ENCODE peak calls at places on chromosomes 13 and 19, in eight cellular contexts. F is upper lobe of right lung, W is GM23338, Y is brain microvascular endothelial cell, I is aorta, T is cardiac muscle cell, O is tibial nerve, S is A673. D is an unnamed sample.

GRCh38 chr13:19838726-19839342 is 24.6 kb downstream of the ZMYM5 start:
- DNase-seq in Y (peak; percentile 59), T (no peak), O (no peak), I (no peak), W (no peak), F (no peak), S (no peak), D (no peak)

GRCh38 chr19:50817941-50818858 is 5.4 kb downstream of the KLK1 start:
- DNase-seq in O (no peak), F (peak; percentile 73), Y (peak; percentile 11), S (peak; percentile 53), W (peak; percentile 96), I (no peak), T (peak; percentile 81), D (no peak)

GRCh38 chr19:33404506-33404905 is 31.0 kb downstream of the CEBPG start:
- DNase-seq in S (no peak), F (no peak), W (no peak), O (no peak), Y (no peak), I (peak; percentile 35), T (no peak), D (no peak)

GRCh38 chr19:42965204-42965603 is 28.2 kb upstream of the PSG7 start:
- DNase-seq in T (no peak), O (no peak), S (no peak), I (no peak), W (no peak), F (no peak), Y (peak; percentile 22), D (no peak)

GRCh38 chr13:100650321-100650720 is 24.3 kb downstream of the TMTC4 start:
- DNase-seq in T (no peak), O (no peak), W (no peak), S (no peak), I (no peak), Y (no peak), F (no peak), D (no peak)

GRCh38 chr19:7554990-7555864 is 19.7 kb downstream of the PNPLA6 start:
- DNase-seq in F (peak; percentile 74), I (no peak), S (peak; percentile 41), O (no peak), T (peak; percentile 21), Y (no peak), W (peak; percentile 94), D (no peak)

GRCh38 chr13:53200498-53201453 is 172.2 kb downstream of the OLFM4 start:
- DNase-seq in Y (no peak), F (peak; percentile 69), O (peak; percentile 33), I (peak; percentile 82), T (peak; percentile 93), S (peak; percentile 61), W (peak; percentile 92), D (no peak)

GRCh38 chr13:44396295-44396962 is 22.8 kb downstream of the SERP2 start:
- DNase-seq in Y (no peak), S (no peak), W (no peak), T (no peak), F (no peak), I (peak; percentile 39), O (no peak), D (no peak)

GRCh38 chr13:27472441-27472840 is 22.1 kb upstream of the MTIF3 start:
- DNase-seq in O (no peak), S (no peak), T (no peak), W (no peak), Y (no peak), I (no peak), F (no peak), D (no peak)

GRCh38 chr13:27466513-27466912 is 16.1 kb upstream of the MTIF3 start:
- DNase-seq in Y (no peak), F (no peak), S (no peak), O (no peak), I (no peak), T (no peak), W (no peak), D (no peak)

GRCh38 chr13:27472941-27473340 is 22.6 kb upstream of the MTIF3 start:
- DNase-seq in O (no peak), Y (no peak), I (no peak), W (no peak), S (no peak), F (no peak), T (no peak), D (no peak)

GRCh38 chr13:27474751-27475268 is 24.4 kb upstream of the MTIF3 start:
- DNase-seq in T (no peak), F (no peak), W (no peak), S (no peak), O (no peak), Y (no peak), I (no peak), D (no peak)

DNA sequence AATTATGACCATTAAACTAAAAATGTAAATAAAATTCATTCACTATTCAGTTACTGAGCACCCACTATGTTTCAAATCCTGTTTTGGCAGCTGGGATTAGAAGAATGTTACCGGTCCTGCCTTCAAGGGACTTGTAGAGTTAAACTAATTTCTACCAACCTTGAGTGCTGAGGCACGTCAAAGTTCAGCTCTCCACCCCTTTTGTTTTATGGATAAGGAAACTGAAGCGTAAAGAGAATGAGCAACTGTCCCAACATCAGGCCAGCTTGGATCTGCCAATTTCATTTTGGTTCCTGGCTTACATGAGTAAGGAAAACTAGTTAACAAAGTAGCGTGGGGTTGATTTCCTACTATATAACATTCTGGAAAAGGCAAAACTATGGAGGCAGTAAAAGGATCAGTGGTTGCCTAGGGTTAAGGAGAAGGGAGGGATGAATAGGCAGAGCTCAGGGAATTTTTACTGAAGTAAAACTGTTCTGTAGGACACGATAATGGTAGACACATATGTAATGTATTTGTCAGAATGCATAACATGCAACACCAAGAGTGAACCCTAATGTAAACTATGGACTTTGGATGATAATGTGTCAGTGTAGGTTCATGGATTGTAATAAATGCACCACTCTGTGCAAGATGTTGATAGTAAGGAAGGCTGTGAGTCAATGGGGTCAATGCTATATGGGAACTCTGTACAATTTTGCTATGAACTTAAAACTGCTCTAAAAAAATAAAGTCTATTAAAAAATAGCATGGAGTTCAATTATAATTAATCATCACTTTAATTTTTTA is 19.9 kb upstream of the MTIF3 start:
- DNase-seq in O (no peak), W (no peak), T (no peak), Y (no peak), S (no peak), I (no peak), F (no peak), D (no peak)
- H3K36me3 ChIP-seq in O (no peaks in the 10 kb centered on the region), W (no peaks in the 10 kb centered on the region), T (no peaks in the 10 kb centered on the region), Y (no peaks in the 10 kb centered on the region), S (no peaks in the 10 kb centered on the region), I (no peaks in the 10 kb centered on the region), F (no peaks in the 10 kb centered on the region), D (no peaks in the 10 kb centered on the region)

GRCh38 chr19:10555613-10555979 is 10.2 kb downstream of the KRI1 start:
- DNase-seq in I (no peak), T (no peak), S (no peak), F (no peak), Y (no peak), O (no peak), W (no peak), D (no peak)

GRCh38 chr19:10553087-10553667 is 9.5 kb downstream of the ATG4D start:
- DNase-seq in F (no peak), S (no peak), I (no peak), O (no peak), Y (no peak), W (no peak), T (no peak), D (no peak)

GRCh38 chr19:10553943-10554381 is 10.3 kb downstream of the ATG4D start:
- DNase-seq in Y (no peak), F (no peak), T (no peak), O (no peak), I (no peak), S (no peak), W (no peak), D (no peak)

GRCh38 chr19:10552596-10553053 is 8.9 kb downstream of the ATG4D start:
- DNase-seq in W (peak; percentile 82), Y (no peak), T (no peak), O (no peak), F (no peak), I (no peak), S (peak; percentile 60), D (no peak)

DNA sequence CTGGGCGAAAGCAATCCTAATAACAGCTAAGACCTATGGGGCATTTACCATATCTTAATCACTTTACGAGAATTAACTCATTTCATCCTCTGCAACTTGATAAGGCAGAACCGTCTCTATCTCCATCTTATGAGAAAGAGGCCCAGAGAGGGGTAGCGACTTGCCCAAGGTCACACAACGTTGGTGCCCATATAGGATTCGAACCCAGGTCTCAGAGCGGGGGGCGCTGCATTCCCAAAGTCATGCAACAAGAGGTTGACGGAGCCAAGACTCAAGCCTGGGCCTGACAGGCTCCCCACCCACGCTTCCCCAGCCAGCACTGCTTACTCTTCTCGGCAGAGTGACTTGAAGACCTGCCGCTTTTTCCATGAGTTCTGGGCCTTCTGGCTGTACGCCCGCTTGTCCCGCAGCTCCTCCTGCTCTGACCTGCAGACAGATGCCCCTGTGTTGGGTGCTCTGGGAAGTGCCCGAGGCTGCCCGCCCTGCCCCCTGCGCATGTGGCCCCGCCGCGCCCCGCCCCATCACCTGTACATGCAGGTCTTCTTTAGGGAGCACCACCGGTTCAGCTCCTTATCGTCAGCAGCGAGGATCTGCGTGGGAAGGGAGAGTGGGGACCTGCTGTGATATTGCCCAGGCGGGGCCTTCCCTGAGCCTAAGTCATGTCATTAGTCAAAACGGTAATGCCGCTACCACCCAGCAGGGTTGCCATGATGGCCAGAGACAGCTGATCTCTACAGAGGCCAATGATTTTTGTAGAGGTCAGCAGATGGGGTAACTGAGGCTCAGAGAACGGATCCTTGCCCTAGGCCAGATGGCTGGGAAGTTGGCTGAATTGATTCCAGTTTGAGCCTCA is 10.8 kb downstream of the KRI1 start:
- DNase-seq in Y (no peak), F (no peak), T (no peak), W (no peak), I (no peak), O (no peak), S (no peak), D (no peak)
- H3K36me3 ChIP-seq in Y (peaks cover 67% of the 10 kb centered on the region), F (peaks cover 96% of the 10 kb centered on the region), T (peaks cover 60% of the 10 kb centered on the region), W (peaks cover 19% of the 10 kb centered on the region), I (no peaks in the 10 kb centered on the region), O (no peaks in the 10 kb centered on the region), S (peaks cover 86% of the 10 kb centered on the region), D (no peaks in the 10 kb centered on the region)

GRCh38 chr19:12667903-12668302 is 1.3 kb downstream of the WDR83 start:
- DNase-seq in O (no peak), S (no peak), F (no peak), W (no peak), Y (no peak), I (no peak), T (no peak), D (no peak)

GRCh38 chr19:12665646-12666304 is 767 bp downstream of the MAN2B1 start:
- DNase-seq in W (no peak), S (no peak), F (no peak), Y (no peak), I (no peak), O (no peak), T (no peak), D (no peak)

GRCh38 chr19:12665281-12665573 is 1.3 kb downstream of the MAN2B1 start:
- DNase-seq in T (no peak), W (no peak), I (no peak), S (no peak), O (no peak), F (peak; percentile 79), Y (no peak), D (no peak)

GRCh38 chr19:12664406-12665280 is 1.9 kb downstream of the MAN2B1 start:
- DNase-seq in S (peak; percentile 43), F (no peak), Y (no peak), W (peak; percentile 97), T (peak; percentile 52), I (no peak), O (no peak), D (no peak)

DNA sequence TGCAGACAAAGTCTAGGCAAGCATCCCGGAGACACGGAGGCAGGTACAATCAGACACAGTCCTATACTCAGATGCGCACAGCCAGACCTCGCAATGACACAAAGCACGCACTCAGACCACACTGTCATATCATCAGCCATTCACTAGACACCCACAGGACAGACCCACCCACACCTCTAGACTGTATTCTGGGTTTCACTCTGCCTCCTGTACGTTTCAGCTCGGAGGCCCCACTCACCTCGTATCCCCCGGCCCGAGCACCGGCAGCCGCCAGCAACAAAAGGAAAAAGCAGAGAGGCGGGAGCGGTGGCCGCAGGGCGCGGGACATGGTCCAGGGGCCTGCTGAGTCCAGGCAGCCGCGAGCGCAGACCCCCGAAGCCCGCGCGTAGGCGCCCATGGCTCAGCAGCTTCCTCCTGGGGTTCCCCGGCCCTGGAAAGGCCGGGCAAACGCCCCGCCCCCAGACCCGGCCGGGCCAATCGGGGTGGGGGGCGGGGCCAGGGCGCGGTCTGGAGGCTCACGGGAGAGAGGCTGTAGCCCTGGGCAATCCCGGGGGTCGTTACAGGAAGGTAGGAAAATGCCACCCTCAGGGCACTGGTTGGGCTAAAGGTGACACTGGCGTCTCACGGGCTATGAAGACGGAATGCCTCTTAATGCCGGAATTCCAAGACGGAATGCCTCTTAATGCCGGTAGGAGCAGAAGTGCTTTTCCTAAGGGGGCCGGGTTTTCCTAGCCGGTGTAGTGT is at the start of the genes MAN2B1 and WDR83:
- DNase-seq in O (peak; percentile 67), W (peak; percentile 94), T (peak; percentile 91), S (peak; percentile 90), F (peak; percentile 91), I (peak; percentile 91), Y (peak; percentile 42), D (peak; percentile 72)
- H3K36me3 ChIP-seq in O (no peaks in the 10 kb centered on the region), W (no peaks in the 10 kb centered on the region), T (peaks cover 11% of the 10 kb centered on the region), S (peaks cover 4% of the 10 kb centered on the region), F (peaks cover 35% of the 10 kb centered on the region), I (no peaks in the 10 kb centered on the region), Y (peaks cover 11% of the 10 kb centered on the region), D (no peaks in the 10 kb centered on the region)

GRCh38 chr19:48961673-48962028 is 3.5 kb upstream of the FTL start:
- DNase-seq in Y (no peak), I (no peak), S (no peak), F (peak; percentile 70), O (no peak), W (no peak), T (no peak), D (no peak)

GRCh38 chr19:48963371-48964204 is 1.5 kb upstream of the FTL start:
- DNase-seq in S (peak; percentile 69), W (peak; percentile 89), F (peak; percentile 91), T (peak; percentile 55), I (peak; percentile 93), O (peak; percentile 72), Y (no peak), D (peak; percentile 83)

GRCh38 chr19:48964205-48965032 is 690 bp upstream of the FTL start:
- DNase-seq in O (no peak), I (no peak), F (no peak), T (peak; percentile 21), S (peak; percentile 49), W (peak; percentile 82), Y (peak; percentile 45), D (peak; percentile 41)

GRCh38 chr19:48962029-48962848 is 2.9 kb upstream of the FTL start:
- DNase-seq in O (peak; percentile 44), W (peak; percentile 59), I (no peak), T (no peak), Y (no peak), S (no peak), F (peak; percentile 93), D (no peak)

GRCh38 chr19:48962849-48963165 is 2.3 kb upstream of the FTL start:
- DNase-seq in W (peak; percentile 29), S (no peak), T (no peak), Y (no peak), I (no peak), F (no peak), O (no peak), D (no peak)
- H3K36me3 ChIP-seq in W (peaks cover 13% of the 10 kb centered on the region), S (peaks cover 12% of the 10 kb centered on the region), T (peaks cover 7% of the 10 kb centered on the region), Y (peaks cover 29% of the 10 kb centered on the region), I (no peaks in the 10 kb centered on the region), F (peaks cover 17% of the 10 kb centered on the region), O (no peaks in the 10 kb centered on the region), D (no peaks in the 10 kb centered on the region)

D was measured in ovary.